ENCODE peak calls at places on chromosome 15, in ten cellular contexts. D is SK-N-DZ; Z is heart left ventricle; V is progenitor cell of endocrine pancreas; S is body of pancreas; L is nucleus accumbens; F is activated naive CD8-positive, alpha-beta T cell treated with anti-CD3 and anti-CD28 coated beads for 36 hours; P is amniotic stem cell; H is NCI-H1694; Q is NCI-H1092. O is an unnamed sample.

GRCh38 chr15:71296032-71296686 is 180.9 kb downstream of the THSD4 start:
- DNase-seq in D (no peak), Z (no peak), V (no peak), S (no peak), L (no peak), F (no peak), P (peak), H (no peak), Q (no peak), O (no peak)

GRCh38 chr15:35427091-35427490 is 118.9 kb downstream of the DPH6 start:
- DNase-seq in D (no peak), Z (no peak), V (no peak), S (no peak), L (no peak), F (no peak), P (no peak), H (no peak), Q (no peak), O (no peak)

GRCh38 chr15:67133026-67133425 is 67.6 kb downstream of the SMAD3 start:
- DNase-seq in D (no peak), Z (no peak), V (no peak), S (no peak), L (no peak), F (no peak), P (no peak), H (no peak), Q (no peak), O (no peak)

GRCh38 chr15:68643216-68643830 is 64.5 kb downstream of the CORO2B start:
- DNase-seq in D (no peak), Z (no peak), V (no peak), S (no peak), L (no peak), F (no peak), P (no peak), H (no peak), Q (no peak), O (no peak)

GRCh38 chr15:101625169-101625568 is 27.0 kb downstream of the TM2D3 start:
- DNase-seq in D (no peak), Z (no peak), V (no peak), S (no peak), L (no peak), F (no peak), P (no peak), H (no peak), Q (no peak), O (peak)

GRCh38 chr15:90083954-90084607 is 18.2 kb downstream of the IDH2 start:
- DNase-seq in D (no peak), Z (no peak), V (no peak), S (no peak), L (no peak), F (no peak), P (no peak), H (no peak), Q (no peak), O (no peak)

GRCh38 chr15:34126522-34126921 is 24.6 kb downstream of the PGBD4 start:
- DNase-seq in D (no peak), Z (no peak), V (no peak), S (no peak), L (no peak), F (no peak), P (no peak), H (no peak), Q (no peak), O (no peak)

GRCh38 chr15:38054488-38054887 is 120.0 kb downstream of the TMCO5A start:
- DNase-seq in D (no peak), Z (no peak), V (no peak), S (no peak), L (no peak), F (no peak), P (no peak), H (no peak), Q (no peak), O (no peak)

GRCh38 chr15:57406040-57406772 is 29.9 kb downstream of the CGNL1 start:
- DNase-seq in D (no peak), Z (no peak), V (no peak), S (no peak), L (no peak), F (no peak), P (no peak), H (no peak), Q (no peak), O (no peak)

GRCh38 chr15:64634576-64635485 is 140.6 kb downstream of the RBPMS2 start:
- DNase-seq in D (no peak), Z (no peak), V (peak), S (peak), L (no peak), F (peak), P (no peak), H (no peak), Q (peak), O (peak)

GRCh38 chr15:81410318-81410753 is 36.3 kb upstream of the TMC3 start:
- DNase-seq in D (peak), Z (peak), V (no peak), S (peak), L (peak), F (no peak), P (no peak), H (peak), Q (peak), O (no peak)

GRCh38 chr15:39874890-39875549 is 45.0 kb downstream of the GPR176 start:
- DNase-seq in D (peak), Z (no peak), V (no peak), S (peak), L (no peak), F (peak), P (no peak), H (peak), Q (peak), O (peak)

GRCh38 chr15:74983725-74984231 is 11.6 kb upstream of the SCAMP5 start:
- DNase-seq in D (no peak), Z (no peak), V (no peak), S (no peak), L (no peak), F (peak), P (no peak), H (no peak), Q (no peak), O (peak)

GRCh38 chr15:46525984-46526725 is 891.3 kb downstream of the SQOR start:
- DNase-seq in D (no peak), Z (no peak), V (no peak), S (no peak), L (no peak), F (no peak), P (no peak), H (no peak), Q (no peak), O (no peak)

GRCh38 chr15:28128036-28128435 is 28.9 kb upstream of the OCA2 start:
- DNase-seq in D (no peak), Z (peak), V (no peak), S (peak), L (peak), F (no peak), P (no peak), H (no peak), Q (no peak), O (no peak)

GRCh38 chr15:25170113-25170731 is 215.4 kb downstream of the SNRPN start:
- DNase-seq in D (no peak), Z (no peak), V (no peak), S (no peak), L (no peak), F (no peak), P (no peak), H (no peak), Q (no peak), O (peak)

GRCh38 chr15:70200511-70200991 is 102.8 kb upstream of the TLE3 start:
- DNase-seq in D (peak), Z (no peak), V (no peak), S (no peak), L (no peak), F (no peak), P (no peak), H (peak), Q (no peak), O (no peak)

GRCh38 chr15:42650208-42651066 is 75.0 kb downstream of the STARD9 start:
- DNase-seq in D (peak), Z (peak), V (peak), S (peak), L (peak), F (peak), P (peak), H (peak), Q (peak), O (peak)

GRCh38 chr15:67914537-67915373 is 74.9 kb upstream of the RNU6-1 start:
- DNase-seq in D (peak), Z (peak), V (peak), S (peak), L (no peak), F (no peak), P (no peak), H (no peak), Q (peak), O (no peak)

GRCh38 chr15:63601026-63601726 is 4.0 kb downstream of the FBXL22 start:
- DNase-seq in D (no peak), Z (peak), V (peak), S (peak), L (no peak), F (peak), P (no peak), H (no peak), Q (peak), O (peak)

GRCh38 chr15:90033448-90033847 is 32.3 kb downstream of the ZNF710 start:
- DNase-seq in D (no peak), Z (no peak), V (no peak), S (no peak), L (no peak), F (no peak), P (no peak), H (no peak), Q (no peak), O (no peak)

GRCh38 chr15:45829336-45830153 is 194.7 kb downstream of the SQOR start:
- DNase-seq in D (peak), Z (no peak), V (no peak), S (peak), L (no peak), F (no peak), P (no peak), H (no peak), Q (no peak), O (no peak)